ENCODE peak calls at places on chromosome 13, in four cellular contexts. One of them, this sample, is unnamed.

GRCh38 chr13:30443957-30444404 is 21.7 kb downstream of the UBE2L5 start:
- DNase-seq in effector memory CD4-positive, alpha-beta T cell: no peak
- DNase-seq in dorsolateral prefrontal cortex: no peak
- DNase-seq in astrocyte of the spinal cord: no peak
- DNase-seq in this sample: no peak

GRCh38 chr13:78239681-78240080 is 321.1 kb upstream of the EDNRB start:
- DNase-seq in effector memory CD4-positive, alpha-beta T cell: no peak
- DNase-seq in dorsolateral prefrontal cortex: no peak
- DNase-seq in astrocyte of the spinal cord: no peak
- DNase-seq in this sample: no peak

GRCh38 chr13:35144496-35144895 is 202.4 kb downstream of the NBEA start:
- DNase-seq in effector memory CD4-positive, alpha-beta T cell: no peak
- DNase-seq in dorsolateral prefrontal cortex: no peak
- DNase-seq in astrocyte of the spinal cord: no peak
- DNase-seq in this sample: no peak

GRCh38 chr13:67204731-67205130 is 25.4 kb downstream of the PCDH9 start:
- DNase-seq in effector memory CD4-positive, alpha-beta T cell: no peak
- DNase-seq in dorsolateral prefrontal cortex: no peak
- DNase-seq in astrocyte of the spinal cord: no peak
- DNase-seq in this sample: no peak

GRCh38 chr13:63209330-63210017 is 1793.8 kb upstream of the PCDH20 start:
- DNase-seq in effector memory CD4-positive, alpha-beta T cell: no peak
- DNase-seq in dorsolateral prefrontal cortex: no peak
- DNase-seq in astrocyte of the spinal cord: peak
- DNase-seq in this sample: no peak

GRCh38 chr13:94169783-94170513 is 309.5 kb downstream of the DCT start:
- DNase-seq in effector memory CD4-positive, alpha-beta T cell: no peak
- DNase-seq in dorsolateral prefrontal cortex: no peak
- DNase-seq in astrocyte of the spinal cord: peak
- DNase-seq in this sample: no peak

GRCh38 chr13:29958476-29958875 is 108.1 kb upstream of the UBL3 start:
- DNase-seq in effector memory CD4-positive, alpha-beta T cell: peak
- DNase-seq in dorsolateral prefrontal cortex: no peak
- DNase-seq in astrocyte of the spinal cord: no peak
- DNase-seq in this sample: no peak

GRCh38 chr13:113432509-113433270 is 20.6 kb downstream of the ADPRHL1 start:
- DNase-seq in effector memory CD4-positive, alpha-beta T cell: no peak
- DNase-seq in dorsolateral prefrontal cortex: no peak
- DNase-seq in astrocyte of the spinal cord: no peak
- DNase-seq in this sample: no peak

GRCh38 chr13:114149774-114150740 is 17.6 kb upstream of the RASA3 start:
- DNase-seq in effector memory CD4-positive, alpha-beta T cell: no peak
- DNase-seq in dorsolateral prefrontal cortex: no peak
- DNase-seq in astrocyte of the spinal cord: no peak
- DNase-seq in this sample: no peak

GRCh38 chr13:100532090-100532766 is 56.4 kb downstream of the GGACT start:
- DNase-seq in effector memory CD4-positive, alpha-beta T cell: no peak
- DNase-seq in dorsolateral prefrontal cortex: no peak
- DNase-seq in astrocyte of the spinal cord: no peak
- DNase-seq in this sample: no peak

GRCh38 chr13:36453518-36453917 is 21.2 kb downstream of the CCNA1 start:
- DNase-seq in effector memory CD4-positive, alpha-beta T cell: no peak
- DNase-seq in dorsolateral prefrontal cortex: no peak
- DNase-seq in astrocyte of the spinal cord: peak
- DNase-seq in this sample: no peak

GRCh38 chr13:98390086-98390697 is 186.7 kb downstream of the STK24 start:
- DNase-seq in effector memory CD4-positive, alpha-beta T cell: no peak
- DNase-seq in dorsolateral prefrontal cortex: no peak
- DNase-seq in astrocyte of the spinal cord: peak
- DNase-seq in this sample: no peak

GRCh38 chr13:90485441-90485840 is 862.0 kb upstream of the MIR17HG start:
- DNase-seq in effector memory CD4-positive, alpha-beta T cell: no peak
- DNase-seq in dorsolateral prefrontal cortex: no peak
- DNase-seq in astrocyte of the spinal cord: peak
- DNase-seq in this sample: no peak

GRCh38 chr13:26010487-26011207 is 41.2 kb downstream of the SHISA2 start:
- DNase-seq in effector memory CD4-positive, alpha-beta T cell: no peak
- DNase-seq in dorsolateral prefrontal cortex: no peak
- DNase-seq in astrocyte of the spinal cord: no peak
- DNase-seq in this sample: no peak

GRCh38 chr13:44013666-44014291 is 134.1 kb downstream of the LACC1 start:
- DNase-seq in effector memory CD4-positive, alpha-beta T cell: no peak
- DNase-seq in dorsolateral prefrontal cortex: no peak
- DNase-seq in astrocyte of the spinal cord: peak
- DNase-seq in this sample: no peak

GRCh38 chr13:80101040-80101439 is 239.9 kb downstream of the SPRY2 start:
- DNase-seq in effector memory CD4-positive, alpha-beta T cell: no peak
- DNase-seq in dorsolateral prefrontal cortex: no peak
- DNase-seq in astrocyte of the spinal cord: no peak
- DNase-seq in this sample: no peak

GRCh38 chr13:99566125-99567083 is 65.1 kb downstream of the TM9SF2 start:
- DNase-seq in effector memory CD4-positive, alpha-beta T cell: no peak
- DNase-seq in dorsolateral prefrontal cortex: no peak
- DNase-seq in astrocyte of the spinal cord: no peak
- DNase-seq in this sample: no peak

GRCh38 chr13:52036037-52036436 is 11.5 kb downstream of the UTP14C start:
- DNase-seq in effector memory CD4-positive, alpha-beta T cell: no peak
- DNase-seq in dorsolateral prefrontal cortex: no peak
- DNase-seq in astrocyte of the spinal cord: no peak
- DNase-seq in this sample: no peak

GRCh38 chr13:111922086-111922485 is 144.9 kb upstream of the SOX1 start:
- DNase-seq in effector memory CD4-positive, alpha-beta T cell: no peak
- DNase-seq in dorsolateral prefrontal cortex: peak
- DNase-seq in astrocyte of the spinal cord: no peak
- DNase-seq in this sample: no peak

GRCh38 chr13:30364133-30364532 is 56.8 kb upstream of the KATNAL1 start:
- DNase-seq in effector memory CD4-positive, alpha-beta T cell: no peak
- DNase-seq in dorsolateral prefrontal cortex: no peak
- DNase-seq in astrocyte of the spinal cord: no peak
- DNase-seq in this sample: no peak

GRCh38 chr13:78060966-78061365 is 142.3 kb upstream of the EDNRB start:
- DNase-seq in effector memory CD4-positive, alpha-beta T cell: no peak
- DNase-seq in dorsolateral prefrontal cortex: no peak
- DNase-seq in astrocyte of the spinal cord: no peak
- DNase-seq in this sample: no peak

GRCh38 chr13:50389726-50390125 is 374.5 kb downstream of the KCNRG start:
- DNase-seq in effector memory CD4-positive, alpha-beta T cell: no peak
- DNase-seq in dorsolateral prefrontal cortex: no peak
- DNase-seq in astrocyte of the spinal cord: no peak
- DNase-seq in this sample: no peak

DNA sequence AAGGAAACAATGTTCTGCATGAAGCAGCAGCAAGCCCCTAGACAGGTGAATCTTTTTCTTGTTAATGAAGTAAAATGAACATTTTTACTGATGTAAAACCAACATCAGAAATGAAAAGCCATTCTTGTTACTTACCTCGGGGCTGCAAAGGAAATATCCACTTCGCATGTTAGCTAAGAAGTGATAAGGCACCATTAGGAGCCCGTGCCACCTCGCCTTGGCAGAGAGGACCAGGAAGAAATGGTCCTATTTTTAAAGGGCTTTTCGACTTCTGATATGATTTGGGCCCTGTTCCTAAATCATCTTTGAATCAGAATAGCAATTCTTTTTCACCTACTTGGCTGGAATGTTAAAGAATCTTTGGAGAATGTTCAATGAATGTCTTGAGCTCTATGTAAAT is 183.2 kb downstream of the OXGR1 start:
- DNase-seq in effector memory CD4-positive, alpha-beta T cell: no peak
- DNase-seq in dorsolateral prefrontal cortex: no peak
- DNase-seq in astrocyte of the spinal cord: no peak
- DNase-seq in this sample: no peak
- H3K4me3 ChIP-seq in effector memory CD4-positive, alpha-beta T cell: no peak
- H3K4me3 ChIP-seq in dorsolateral prefrontal cortex: no peak
- H3K4me3 ChIP-seq in astrocyte of the spinal cord: no peak
- H3K4me3 ChIP-seq in this sample: no peak

DNA sequence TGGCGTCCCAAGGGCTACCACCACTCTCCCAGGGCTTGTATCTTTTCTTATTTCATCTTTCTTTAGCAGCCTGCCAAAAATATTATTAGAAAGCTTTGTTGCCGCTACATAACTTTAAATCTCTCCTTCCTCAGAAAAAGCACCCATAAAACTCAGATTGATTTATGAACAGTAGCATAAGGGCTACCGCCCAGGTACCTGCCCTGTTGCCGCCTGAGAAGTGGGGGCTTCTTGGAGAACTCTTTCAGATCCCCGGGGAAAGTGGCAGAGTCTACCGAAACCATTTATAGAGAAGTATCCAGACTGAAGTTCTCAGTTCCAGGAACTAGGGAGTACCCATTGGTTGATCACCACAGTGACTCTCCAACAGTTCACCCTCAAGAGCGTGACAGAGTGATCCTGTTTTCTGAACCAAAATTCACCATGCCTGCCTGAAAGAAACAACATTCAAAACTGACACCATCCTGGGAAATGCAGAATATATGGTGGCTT is 697 bp upstream of the N4BP2L1 start:
- DNase-seq in effector memory CD4-positive, alpha-beta T cell: no peak
- DNase-seq in dorsolateral prefrontal cortex: no peak
- DNase-seq in astrocyte of the spinal cord: no peak
- DNase-seq in this sample: no peak
- H3K4me3 ChIP-seq in effector memory CD4-positive, alpha-beta T cell: peak
- H3K4me3 ChIP-seq in dorsolateral prefrontal cortex: peak
- H3K4me3 ChIP-seq in astrocyte of the spinal cord: peak
- H3K4me3 ChIP-seq in this sample: peak

DNA sequence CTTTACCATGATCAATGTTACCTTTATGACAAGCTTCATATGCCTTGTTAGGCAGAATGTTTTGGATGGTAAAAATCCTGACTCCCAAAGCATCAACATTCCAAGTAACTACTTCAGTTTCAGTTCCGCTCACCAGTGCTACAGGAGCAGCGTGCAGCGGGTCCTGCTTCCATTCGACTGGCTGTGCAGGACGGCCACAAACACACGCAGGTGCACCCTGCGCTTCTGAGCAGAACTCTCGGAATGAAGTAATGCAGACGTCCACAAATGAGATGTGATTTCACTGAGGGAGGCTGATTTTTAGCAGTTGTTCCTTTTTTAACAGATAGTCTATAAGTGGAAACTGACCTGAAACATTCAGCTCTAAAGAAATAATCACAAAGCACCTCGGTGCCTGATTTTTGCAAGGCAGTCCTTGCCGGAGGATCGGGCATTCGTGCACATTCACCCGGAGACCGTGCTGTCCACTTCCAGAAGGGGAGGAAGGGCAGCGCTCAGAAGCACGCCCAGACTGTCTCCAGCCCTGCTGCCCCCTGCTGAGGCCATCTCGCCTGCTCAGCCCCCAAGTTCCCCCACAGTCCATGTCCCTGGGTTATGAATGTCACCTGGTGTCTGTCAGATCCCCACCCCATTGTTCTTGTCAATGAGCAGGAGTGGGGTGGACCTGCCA is 85.8 kb downstream of the RAB20 start:
- DNase-seq in effector memory CD4-positive, alpha-beta T cell: no peak
- DNase-seq in dorsolateral prefrontal cortex: no peak
- DNase-seq in astrocyte of the spinal cord: no peak
- DNase-seq in this sample: no peak
- H3K4me3 ChIP-seq in effector memory CD4-positive, alpha-beta T cell: no peak
- H3K4me3 ChIP-seq in dorsolateral prefrontal cortex: peak
- H3K4me3 ChIP-seq in astrocyte of the spinal cord: no peak
- H3K4me3 ChIP-seq in this sample: no peak

DNA sequence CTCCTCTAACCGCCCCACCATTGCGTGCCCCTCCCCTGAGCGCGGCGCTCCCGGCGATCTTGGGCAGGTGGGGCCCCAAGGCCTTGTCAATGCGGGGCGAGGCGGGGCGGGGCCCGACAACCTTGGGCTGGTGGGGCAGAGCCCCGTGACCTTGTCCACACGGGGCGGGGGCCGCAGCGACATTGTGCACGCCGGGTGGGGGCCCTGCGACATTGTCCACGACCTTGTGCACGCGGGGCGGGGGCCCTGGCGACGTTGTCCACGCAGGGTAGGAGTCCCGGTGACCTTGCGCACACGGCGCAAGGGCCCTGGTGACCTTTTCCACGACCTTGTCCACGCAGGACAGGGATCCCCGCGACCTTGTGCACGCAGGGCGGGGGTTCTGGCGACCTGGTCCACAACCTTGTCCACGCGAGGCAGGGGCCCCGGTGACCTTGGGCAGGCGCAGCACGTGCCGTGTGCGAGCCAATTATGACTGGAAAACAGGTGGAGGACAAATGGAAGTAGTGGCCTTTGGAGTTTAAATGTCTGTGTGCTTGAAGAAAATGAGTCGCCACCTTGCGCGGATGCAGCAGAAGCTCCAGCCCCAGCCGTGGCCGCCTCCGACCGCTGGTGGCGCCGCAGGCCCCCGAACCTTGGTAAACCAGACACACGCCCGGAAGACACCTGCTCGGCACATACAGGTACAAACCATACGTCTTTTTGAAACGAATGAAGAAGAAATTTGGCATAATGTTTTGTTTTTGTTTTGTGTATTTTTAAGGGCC is 62.6 kb downstream of the LATS2 start:
- DNase-seq in effector memory CD4-positive, alpha-beta T cell: no peak
- DNase-seq in dorsolateral prefrontal cortex: no peak
- DNase-seq in astrocyte of the spinal cord: no peak
- DNase-seq in this sample: no peak
- H3K4me3 ChIP-seq in effector memory CD4-positive, alpha-beta T cell: no peak
- H3K4me3 ChIP-seq in dorsolateral prefrontal cortex: no peak
- H3K4me3 ChIP-seq in astrocyte of the spinal cord: no peak
- H3K4me3 ChIP-seq in this sample: no peak

GRCh38 chr13:48749144-48749543 is 95.4 kb downstream of the CYSLTR2 start:
- DNase-seq in effector memory CD4-positive, alpha-beta T cell: no peak
- DNase-seq in dorsolateral prefrontal cortex: no peak
- DNase-seq in astrocyte of the spinal cord: peak
- DNase-seq in this sample: no peak
- H3K4me3 ChIP-seq in effector memory CD4-positive, alpha-beta T cell: no peak
- H3K4me3 ChIP-seq in dorsolateral prefrontal cortex: no peak
- H3K4me3 ChIP-seq in astrocyte of the spinal cord: no peak
- H3K4me3 ChIP-seq in this sample: no peak

GRCh38 chr13:32736648-32737047 is 150.4 kb downstream of the PDS5B start:
- DNase-seq in effector memory CD4-positive, alpha-beta T cell: no peak
- DNase-seq in dorsolateral prefrontal cortex: no peak
- DNase-seq in astrocyte of the spinal cord: no peak
- DNase-seq in this sample: no peak
- H3K4me3 ChIP-seq in effector memory CD4-positive, alpha-beta T cell: peak
- H3K4me3 ChIP-seq in dorsolateral prefrontal cortex: no peak
- H3K4me3 ChIP-seq in astrocyte of the spinal cord: no peak
- H3K4me3 ChIP-seq in this sample: no peak

This sample was measured in DND-41.